ENCODE peak calls at places on chromosome 20, in seven cellular contexts. W is prostate gland, B is suprapubic skin, O is spleen, L is stomach, T is sigmoid colon, E is HCT116. R is an unnamed sample. For H3K4me1, the result is how much of the 10 kb centered on the place peaks cover.

GRCh38 chr20:53652859-53653520 is 59.4 kb upstream of the ZNF217 start:
- DNase-seq in W (no peak), B (no peak), O (no peak), L (no peak), T (no peak), E (no peak), R (no peak)

GRCh38 chr20:8223096-8223870 is 91.2 kb downstream of the PLCB1 start:
- DNase-seq in W (no peak), B (no peak), O (no peak), L (no peak), T (no peak), E (no peak), R (no peak)

GRCh38 chr20:1918766-1919165 is 23.6 kb downstream of the SIRPA start:
- DNase-seq in W (no peak), B (no peak), O (no peak), L (no peak), T (no peak), E (no peak), R (no peak)

GRCh38 chr20:434661-435419 is 26.7 kb downstream of the RBCK1 start:
- DNase-seq in W (no peak), B (no peak), O (no peak), L (no peak), T (no peak), E (no peak), R (no peak)

GRCh38 chr20:2521369-2522305 is 12.9 kb upstream of the ZNF343 start:
- DNase-seq in W (no peak), B (peak), O (no peak), L (peak), T (no peak), E (peak), R (no peak)

GRCh38 chr20:58618694-58619540 is 32.2 kb upstream of the STX16 start:
- DNase-seq in W (peak), B (no peak), O (peak), L (no peak), T (no peak), E (no peak), R (no peak)

GRCh38 chr20:11076434-11076833 is 402.6 kb upstream of the JAG1 start:
- DNase-seq in W (no peak), B (no peak), O (no peak), L (no peak), T (no peak), E (no peak), R (no peak)

GRCh38 chr20:10853176-10853575 is 179.4 kb upstream of the JAG1 start:
- DNase-seq in W (no peak), B (no peak), O (no peak), L (no peak), T (no peak), E (no peak), R (no peak)

GRCh38 chr20:5150226-5151076 is 23.6 kb downstream of the CDS2 start:
- DNase-seq in W (no peak), B (no peak), O (no peak), L (no peak), T (no peak), E (no peak), R (no peak)

GRCh38 chr20:10540636-10541493 is 105.8 kb downstream of the SLX4IP start:
- DNase-seq in W (no peak), B (no peak), O (no peak), L (no peak), T (no peak), E (peak), R (no peak)

GRCh38 chr20:24007073-24007595 is 18.6 kb upstream of the GGTLC1 start:
- DNase-seq in W (no peak), B (no peak), O (no peak), L (no peak), T (no peak), E (no peak), R (no peak)

GRCh38 chr20:48295966-48296421 is 510.7 kb upstream of the SULF2 start:
- DNase-seq in W (no peak), B (no peak), O (no peak), L (no peak), T (no peak), E (no peak), R (no peak)

GRCh38 chr20:1786496-1786895 is 108.7 kb upstream of the SIRPA start:
- DNase-seq in W (no peak), B (no peak), O (no peak), L (no peak), T (no peak), E (no peak), R (no peak)

GRCh38 chr20:25692499-25692898 is 4.2 kb downstream of the ZNF337 start:
- DNase-seq in W (no peak), B (no peak), O (no peak), L (no peak), T (no peak), E (no peak), R (no peak)

GRCh38 chr20:52859156-52859887 is 112.8 kb upstream of the TSHZ2 start:
- DNase-seq in W (no peak), B (no peak), O (no peak), L (peak), T (no peak), E (no peak), R (no peak)

GRCh38 chr20:49427751-49428518 is 54.5 kb downstream of the KCNB1 start:
- DNase-seq in W (no peak), B (no peak), O (no peak), L (no peak), T (no peak), E (no peak), R (no peak)

GRCh38 chr20:24768226-24768625 is 180.8 kb upstream of the CST7 start:
- DNase-seq in W (no peak), B (peak), O (no peak), L (no peak), T (no peak), E (no peak), R (no peak)

GRCh38 chr20:38117635-38118034 is 47.4 kb downstream of the TGM2 start:
- DNase-seq in W (no peak), B (no peak), O (no peak), L (no peak), T (no peak), E (no peak), R (no peak)

GRCh38 chr20:58716476-58717277 is 24.1 kb downstream of the NPEPL1 start:
- DNase-seq in W (peak), B (no peak), O (peak), L (peak), T (peak), E (no peak), R (no peak)

GRCh38 chr20:11537032-11537431 is 380.7 kb upstream of the BTBD3 start:
- DNase-seq in W (no peak), B (no peak), O (no peak), L (no peak), T (no peak), E (no peak), R (no peak)

GRCh38 chr20:1331101-1331500 is 2.2 kb upstream of the SDCBP2 start:
- DNase-seq in W (no peak), B (peak), O (peak), L (no peak), T (no peak), E (no peak), R (peak)

GRCh38 chr20:39312107-39312506 is 350.0 kb downstream of the DHX35 start:
- DNase-seq in W (no peak), B (no peak), O (no peak), L (no peak), T (no peak), E (no peak), R (no peak)

GRCh38 chr20:50982372-50982771 is 23.8 kb downstream of the MOCS3 start:
- DNase-seq in W (peak), B (no peak), O (no peak), L (peak), T (no peak), E (no peak), R (no peak)

GRCh38 chr20:49037962-49038387 is 8.1 kb upstream of the CSE1L start:
- DNase-seq in W (no peak), B (no peak), O (no peak), L (no peak), T (no peak), E (no peak), R (no peak)

GRCh38 chr20:53716385-53716784 is 122.7 kb upstream of the ZNF217 start:
- DNase-seq in W (no peak), B (no peak), O (no peak), L (no peak), T (no peak), E (no peak), R (no peak)

GRCh38 chr20:841568-842546 is 8.3 kb downstream of the FAM110A start:
- DNase-seq in W (peak), B (no peak), O (peak), L (peak), T (no peak), E (no peak), R (no peak)

GRCh38 chr20:51404297-51405060 is 138.0 kb downstream of the NFATC2 start:
- DNase-seq in W (no peak), B (no peak), O (peak), L (peak), T (no peak), E (no peak), R (no peak)

GRCh38 chr20:46350201-46350985 is 42.1 kb upstream of the CDH22 start:
- DNase-seq in W (no peak), B (no peak), O (no peak), L (no peak), T (no peak), E (no peak), R (no peak)

GRCh38 chr20:41138527-41139226 is 1.3 kb downstream of the PLCG1 start:
- DNase-seq in W (no peak), B (no peak), O (no peak), L (no peak), T (no peak), E (no peak), R (no peak)

GRCh38 chr20:38109025-38109541 is 56.0 kb downstream of the TGM2 start:
- DNase-seq in W (peak), B (no peak), O (no peak), L (no peak), T (peak), E (no peak), R (no peak)

GRCh38 chr20:7152071-7152470 is 384.6 kb downstream of the BMP2 start:
- DNase-seq in W (no peak), B (no peak), O (no peak), L (no peak), T (no peak), E (no peak), R (no peak)

GRCh38 chr20:49541733-49542513 is 26.0 kb downstream of the PTGIS start:
- DNase-seq in W (peak), B (no peak), O (no peak), L (peak), T (peak), E (peak), R (no peak)

GRCh38 chr20:26209171-26209941 is 512.7 kb upstream of the ZNF337 start:
- DNase-seq in W (no peak), B (peak), O (peak), L (no peak), T (peak), E (no peak), R (no peak)

GRCh38 chr20:62816031-62816878 is 595 bp upstream of the COL9A3 start:
- DNase-seq in W (no peak), B (no peak), O (no peak), L (no peak), T (no peak), E (no peak), R (no peak)

GRCh38 chr20:62819494-62820174 is 2.8 kb downstream of the COL9A3 start:
- DNase-seq in W (no peak), B (no peak), O (no peak), L (no peak), T (no peak), E (no peak), R (no peak)

GRCh38 chr20:62818592-62819493 is 2.0 kb downstream of the COL9A3 start:
- DNase-seq in W (no peak), B (no peak), O (no peak), L (peak), T (peak), E (no peak), R (no peak)

GRCh38 chr20:62816879-62817873 is at the start of gene COL9A3:
- DNase-seq in W (no peak), B (no peak), O (no peak), L (no peak), T (no peak), E (no peak), R (no peak)

DNA sequence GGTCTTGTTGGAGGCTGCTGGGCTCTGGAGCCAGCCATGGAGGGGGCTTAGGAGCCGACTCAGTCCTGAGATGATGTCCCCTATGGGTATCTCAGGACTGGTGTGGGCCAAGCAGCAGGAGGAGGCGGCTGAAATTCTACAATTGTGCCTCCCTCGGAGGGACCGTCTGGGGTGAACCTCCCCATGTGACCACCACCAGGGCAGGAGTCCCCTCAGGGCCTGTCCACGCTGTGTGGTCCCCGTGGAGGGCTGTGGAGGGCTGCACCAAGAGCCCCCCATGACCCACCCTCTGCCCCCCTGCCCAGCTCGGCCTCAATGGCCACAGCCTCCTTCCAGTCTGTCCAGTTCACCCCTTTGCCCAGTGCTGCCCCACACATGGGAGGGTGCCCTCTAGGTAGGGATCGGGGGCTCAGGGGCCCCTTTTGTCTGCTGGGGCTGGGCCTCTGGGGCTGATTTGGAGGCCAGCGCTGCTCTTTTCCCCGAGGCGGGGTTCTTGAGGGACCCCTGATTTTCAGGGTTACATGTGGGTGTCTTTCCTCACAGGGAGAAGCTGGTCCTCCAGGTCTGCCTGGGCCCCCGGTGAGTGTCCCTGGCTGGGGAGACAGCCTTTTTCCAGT is 1.2 kb downstream of the COL9A3 start:
- DNase-seq in W (no peak), B (no peak), O (no peak), L (no peak), T (no peak), E (no peak), R (no peak)
- H3K4me1 ChIP-seq in W (under half), B (half or more), O (under half), L (under half), T (under half), E (half or more), R (half or more)

GRCh38 chr20:18466894-18467678 is at the start of the genes DZANK1 and POLR3F:
- DNase-seq in W (peak), B (peak), O (peak), L (peak), T (peak), E (peak), R (peak)

GRCh38 chr20:18465536-18466200 is 1.2 kb downstream of the DZANK1 start:
- DNase-seq in W (no peak), B (no peak), O (no peak), L (no peak), T (no peak), E (no peak), R (no peak)

GRCh38 chr20:18466574-18466893 is 296 bp downstream of the DZANK1 start:
- DNase-seq in W (no peak), B (no peak), O (no peak), L (no peak), T (no peak), E (no peak), R (peak)
- TF ChIP-seq POLR2AphosphoS5 in W (no peak), B (no peak), O (no peak), L (no peak), T (no peak), E (peak), R (no peak)

DNA sequence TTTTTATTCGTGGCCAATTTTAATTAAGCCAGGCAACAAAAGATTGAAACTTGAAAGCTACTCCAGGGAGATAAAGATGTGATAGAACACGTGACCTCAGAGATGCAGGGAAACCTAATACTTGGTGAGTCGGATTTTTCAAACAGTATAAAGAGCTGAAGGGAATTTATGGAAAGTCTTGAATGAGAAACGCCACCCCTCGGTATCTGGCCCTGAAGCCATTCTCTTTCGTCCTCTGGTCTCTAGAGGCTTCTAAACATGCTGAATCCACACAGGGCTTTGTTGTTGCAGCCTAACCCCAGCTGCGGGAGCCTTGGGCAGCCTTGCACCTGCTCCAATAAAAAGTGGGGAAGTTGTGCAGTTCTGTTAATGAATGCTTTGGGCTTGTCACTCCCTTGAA is 8.4 kb downstream of the BMP7 start:
- DNase-seq in W (no peak), B (no peak), O (no peak), L (no peak), T (no peak), E (no peak), R (no peak)
- H3K4me1 ChIP-seq in W (under half), B (half or more), O (under half), L (under half), T (under half), E (under half), R (under half)

GRCh38 chr20:9460518-9460917 is 53.9 kb upstream of the LAMP5 start:
- DNase-seq in W (no peak), B (no peak), O (no peak), L (no peak), T (no peak), E (no peak), R (no peak)

GRCh38 chr20:9454781-9455180 is 59.6 kb upstream of the LAMP5 start:
- DNase-seq in W (no peak), B (no peak), O (no peak), L (no peak), T (no peak), E (no peak), R (no peak)

GRCh38 chr20:9457055-9457454 is 57.3 kb upstream of the LAMP5 start:
- DNase-seq in W (no peak), B (no peak), O (no peak), L (no peak), T (no peak), E (no peak), R (no peak)

GRCh38 chr20:9458075-9458818 is 56.1 kb upstream of the LAMP5 start:
- DNase-seq in W (no peak), B (no peak), O (no peak), L (peak), T (no peak), E (peak), R (no peak)
- TF ChIP-seq POLR2AphosphoS5 in W (no peak), B (no peak), O (no peak), L (no peak), T (no peak), E (no peak), R (no peak)

DNA sequence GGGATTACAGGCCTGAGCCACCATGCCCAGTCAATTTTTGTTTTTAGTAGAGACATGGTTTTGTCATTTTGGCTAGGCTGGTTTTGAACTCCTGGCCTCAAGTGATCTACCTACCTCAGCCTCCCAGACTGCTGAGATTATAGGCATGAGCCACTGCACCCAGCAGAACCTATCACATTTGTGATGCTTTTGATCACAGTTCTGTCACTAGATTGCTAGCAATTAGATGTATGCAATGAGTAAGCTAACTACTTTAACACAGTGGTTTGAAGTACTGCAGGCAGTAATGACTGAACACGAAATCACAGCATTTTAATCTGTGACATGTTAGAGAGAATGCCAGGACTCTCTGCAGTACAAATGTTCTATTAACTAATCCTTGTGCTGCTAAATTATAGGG is 19.6 kb upstream of the SAMHD1 start:
- DNase-seq in W (no peak), B (no peak), O (no peak), L (no peak), T (no peak), E (no peak), R (no peak)
- H3K4me1 ChIP-seq in W (under half), B (under half), O (under half), L (under half), T (under half), E (under half), R (under half)

DNA sequence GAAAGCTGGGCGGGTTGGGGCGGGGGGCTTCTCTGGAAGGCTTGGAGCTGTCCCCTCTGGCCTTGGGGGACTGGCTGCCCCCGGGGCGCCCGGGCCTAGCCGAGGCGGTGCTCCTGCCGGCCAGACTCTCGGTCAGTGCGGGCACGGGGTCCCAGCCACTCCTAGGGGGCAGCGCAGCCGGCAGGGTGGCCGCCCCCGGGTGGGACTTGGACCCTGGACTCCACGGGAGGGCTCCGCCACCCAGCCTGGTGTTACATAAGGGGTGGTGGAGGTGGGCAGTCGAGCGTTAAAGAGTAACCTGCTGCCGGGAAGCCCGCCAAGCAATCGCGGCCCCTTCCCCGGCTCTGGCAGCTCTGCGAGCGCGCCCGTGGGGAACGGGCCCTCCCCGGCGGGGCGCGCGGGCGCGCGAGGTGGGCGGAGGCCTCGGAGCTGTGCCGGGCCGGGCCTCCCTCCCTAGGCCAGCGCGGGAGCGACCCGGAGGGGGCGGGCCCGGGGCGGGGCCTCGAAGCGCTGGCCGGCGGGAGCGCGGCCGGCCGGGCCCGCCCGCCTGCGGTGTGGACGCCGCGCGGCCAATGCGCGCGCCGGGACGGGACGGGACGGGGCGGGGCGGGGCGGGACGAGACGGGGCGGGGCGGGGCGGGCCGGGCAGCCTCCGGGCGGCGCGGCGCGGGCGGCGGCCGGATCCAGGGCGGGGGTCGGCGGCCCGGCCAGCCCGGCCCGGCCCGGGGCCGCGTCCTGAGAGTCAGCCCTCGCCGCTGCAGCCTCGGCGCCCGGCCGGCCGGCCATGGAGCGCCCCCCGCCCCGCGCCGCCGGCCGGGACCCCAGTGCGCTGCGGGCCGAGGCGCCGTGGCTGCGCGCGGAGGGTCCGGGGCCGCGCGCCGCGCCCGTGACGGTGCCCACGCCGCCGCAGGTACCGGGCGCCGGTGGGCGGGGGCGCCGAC is at the start of gene SLC2A4RG:
- DNase-seq in W (peak), B (peak), O (peak), L (peak), T (peak), E (no peak), R (no peak)
- TF ChIP-seq POLR2AphosphoS5 in W (no peak), B (no peak), O (peak), L (no peak), T (no peak), E (peak), R (peak)

GRCh38 chr20:59804347-59804746 is 129.1 kb downstream of the SYCP2 start:
- DNase-seq in W (no peak), B (no peak), O (no peak), L (no peak), T (no peak), E (no peak), R (peak)

GRCh38 chr20:59805266-59805665 is 128.2 kb downstream of the SYCP2 start:
- DNase-seq in W (no peak), B (no peak), O (peak), L (peak), T (no peak), E (no peak), R (peak)

GRCh38 chr20:59805786-59806577 is 127.5 kb downstream of the SYCP2 start:
- DNase-seq in W (no peak), B (no peak), O (peak), L (peak), T (no peak), E (no peak), R (peak)

GRCh38 chr20:59807909-59808728 is 125.3 kb downstream of the SYCP2 start:
- DNase-seq in W (no peak), B (peak), O (peak), L (peak), T (peak), E (no peak), R (peak)

GRCh38 chr20:59806578-59806975 is 126.9 kb downstream of the SYCP2 start:
- DNase-seq in W (no peak), B (no peak), O (no peak), L (peak), T (no peak), E (no peak), R (no peak)
- H3K4me1 ChIP-seq in W (under half), B (under half), O (under half), L (under half), T (under half), E (under half), R (under half)